ENCODE peak calls at places on chromosomes 1 and 21, in eight cellular contexts. One of them, this sample, is unnamed.

GRCh38 chr1:157994081-157994581 is 686 bp downstream of the KIRREL1 start:
- DNase-seq in T-helper 1 cell: no peak
- DNase-seq in astrocyte of the spinal cord: no peak
- DNase-seq in glomerular endothelial cell: no peak
- DNase-seq in neuronal stem cell: no peak
- DNase-seq in body of pancreas: no peak
- DNase-seq in erythroblast: no peak
- DNase-seq in foreskin fibroblast: no peak
- DNase-seq in this sample: no peak

GRCh38 chr1:54574158-54574778 is 26.2 kb downstream of the ACOT11 start:
- DNase-seq in astrocyte of the spinal cord: no peak
- DNase-seq in erythroblast: no peak
- DNase-seq in neuronal stem cell: no peak
- DNase-seq in glomerular endothelial cell: no peak
- DNase-seq in T-helper 1 cell: no peak
- DNase-seq in body of pancreas: no peak
- DNase-seq in foreskin fibroblast: no peak
- DNase-seq in this sample: no peak

GRCh38 chr1:175154595-175155472 is 37.7 kb downstream of the KIAA0040 start:
- DNase-seq in foreskin fibroblast: peak; percentile 26
- DNase-seq in body of pancreas: peak; percentile 71
- DNase-seq in neuronal stem cell: peak; percentile 58
- DNase-seq in T-helper 1 cell: peak; percentile 69
- DNase-seq in astrocyte of the spinal cord: peak; percentile 46
- DNase-seq in erythroblast: peak; percentile 76
- DNase-seq in glomerular endothelial cell: no peak
- DNase-seq in this sample: no peak

GRCh38 chr1:172241540-172241939 is 178.9 kb upstream of the C1orf105 start:
- DNase-seq in erythroblast: no peak
- DNase-seq in body of pancreas: peak; percentile 14
- DNase-seq in astrocyte of the spinal cord: no peak
- DNase-seq in neuronal stem cell: no peak
- DNase-seq in T-helper 1 cell: no peak
- DNase-seq in foreskin fibroblast: no peak
- DNase-seq in glomerular endothelial cell: no peak
- DNase-seq in this sample: no peak

GRCh38 chr1:247209306-247209900 is 37.6 kb upstream of the ZNF124 start:
- DNase-seq in erythroblast: peak; percentile 21
- DNase-seq in body of pancreas: no peak
- DNase-seq in foreskin fibroblast: no peak
- DNase-seq in astrocyte of the spinal cord: no peak
- DNase-seq in glomerular endothelial cell: no peak
- DNase-seq in T-helper 1 cell: no peak
- DNase-seq in neuronal stem cell: no peak
- DNase-seq in this sample: no peak

GRCh38 chr1:178645826-178646200 is 79.2 kb upstream of the RALGPS2 start:
- DNase-seq in T-helper 1 cell: no peak
- DNase-seq in foreskin fibroblast: peak; percentile 70
- DNase-seq in body of pancreas: no peak
- DNase-seq in erythroblast: no peak
- DNase-seq in neuronal stem cell: no peak
- DNase-seq in astrocyte of the spinal cord: peak; percentile 76
- DNase-seq in glomerular endothelial cell: no peak
- DNase-seq in this sample: no peak

GRCh38 chr1:209675567-209676154 is 449 bp downstream of the G0S2 start:
- DNase-seq in neuronal stem cell: peak; percentile 23
- DNase-seq in glomerular endothelial cell: no peak
- DNase-seq in erythroblast: peak; percentile 57
- DNase-seq in body of pancreas: no peak
- DNase-seq in astrocyte of the spinal cord: peak; percentile 45
- DNase-seq in T-helper 1 cell: no peak
- DNase-seq in foreskin fibroblast: no peak
- DNase-seq in this sample: no peak

GRCh38 chr1:98940680-98941079 is 64.0 kb downstream of the PLPPR5 start:
- DNase-seq in foreskin fibroblast: peak; percentile 70
- DNase-seq in T-helper 1 cell: no peak
- DNase-seq in astrocyte of the spinal cord: peak; percentile 22
- DNase-seq in erythroblast: no peak
- DNase-seq in neuronal stem cell: no peak
- DNase-seq in body of pancreas: no peak
- DNase-seq in glomerular endothelial cell: no peak
- DNase-seq in this sample: peak; percentile 45

GRCh38 chr1:24112381-24113169 is 640 bp upstream of the MYOM3 start:
- DNase-seq in glomerular endothelial cell: no peak
- DNase-seq in foreskin fibroblast: peak; percentile 43
- DNase-seq in erythroblast: peak; percentile 55
- DNase-seq in neuronal stem cell: no peak
- DNase-seq in T-helper 1 cell: peak; percentile 24
- DNase-seq in astrocyte of the spinal cord: peak; percentile 73
- DNase-seq in body of pancreas: peak; percentile 79
- DNase-seq in this sample: peak; percentile 53

GRCh38 chr21:15667824-15668223 is 62.0 kb upstream of the USP25 start:
- DNase-seq in foreskin fibroblast: no peak
- DNase-seq in T-helper 1 cell: no peak
- DNase-seq in body of pancreas: no peak
- DNase-seq in glomerular endothelial cell: no peak
- DNase-seq in erythroblast: no peak
- DNase-seq in neuronal stem cell: peak; percentile 3
- DNase-seq in astrocyte of the spinal cord: no peak
- DNase-seq in this sample: no peak

GRCh38 chr1:226654508-226655124 is 84.5 kb downstream of the ITPKB start:
- DNase-seq in glomerular endothelial cell: no peak
- DNase-seq in foreskin fibroblast: no peak
- DNase-seq in T-helper 1 cell: no peak
- DNase-seq in neuronal stem cell: no peak
- DNase-seq in body of pancreas: no peak
- DNase-seq in erythroblast: no peak
- DNase-seq in astrocyte of the spinal cord: no peak
- DNase-seq in this sample: no peak

GRCh38 chr1:27138927-27139326 is 16.0 kb downstream of the SLC9A1 start:
- DNase-seq in glomerular endothelial cell: no peak
- DNase-seq in body of pancreas: no peak
- DNase-seq in neuronal stem cell: no peak
- DNase-seq in astrocyte of the spinal cord: no peak
- DNase-seq in erythroblast: no peak
- DNase-seq in T-helper 1 cell: no peak
- DNase-seq in foreskin fibroblast: no peak
- DNase-seq in this sample: no peak

GRCh38 chr1:59976194-59977074 is 49.9 kb upstream of the CYP2J2 start:
- DNase-seq in foreskin fibroblast: peak; percentile 63
- DNase-seq in T-helper 1 cell: peak; percentile 34
- DNase-seq in body of pancreas: peak; percentile 67
- DNase-seq in neuronal stem cell: peak; percentile 57
- DNase-seq in erythroblast: peak; percentile 27
- DNase-seq in glomerular endothelial cell: peak; percentile 20
- DNase-seq in astrocyte of the spinal cord: peak; percentile 66
- DNase-seq in this sample: no peak

GRCh38 chr1:184994301-184994700 is 20.0 kb upstream of the NIBAN1 start:
- DNase-seq in neuronal stem cell: no peak
- DNase-seq in glomerular endothelial cell: no peak
- DNase-seq in astrocyte of the spinal cord: no peak
- DNase-seq in foreskin fibroblast: no peak
- DNase-seq in body of pancreas: no peak
- DNase-seq in T-helper 1 cell: no peak
- DNase-seq in erythroblast: no peak
- DNase-seq in this sample: no peak

GRCh38 chr1:30569384-30569783 is 154.0 kb downstream of the MATN1 start:
- DNase-seq in foreskin fibroblast: no peak
- DNase-seq in body of pancreas: no peak
- DNase-seq in T-helper 1 cell: no peak
- DNase-seq in astrocyte of the spinal cord: no peak
- DNase-seq in neuronal stem cell: no peak
- DNase-seq in erythroblast: no peak
- DNase-seq in glomerular endothelial cell: no peak
- DNase-seq in this sample: no peak

GRCh38 chr1:174333437-174333836 is 114.3 kb upstream of the GPR52 start:
- DNase-seq in erythroblast: no peak
- DNase-seq in body of pancreas: no peak
- DNase-seq in astrocyte of the spinal cord: no peak
- DNase-seq in glomerular endothelial cell: no peak
- DNase-seq in neuronal stem cell: no peak
- DNase-seq in foreskin fibroblast: no peak
- DNase-seq in T-helper 1 cell: no peak
- DNase-seq in this sample: no peak

GRCh38 chr1:156652131-156652991 is 10.4 kb downstream of the BCAN start:
- DNase-seq in body of pancreas: no peak
- DNase-seq in glomerular endothelial cell: no peak
- DNase-seq in erythroblast: no peak
- DNase-seq in neuronal stem cell: no peak
- DNase-seq in astrocyte of the spinal cord: no peak
- DNase-seq in foreskin fibroblast: no peak
- DNase-seq in T-helper 1 cell: no peak
- DNase-seq in this sample: no peak